ENCODE peak calls at places on chromosomes 7 and 10, in five cellular contexts. D is tibial artery; R is stimulated activated CD8-positive, alpha-beta memory T cell treated with anti-CD3 and anti-CD28 coated beads, Interleukin-7, amount 100 ng/mL, for 4 hours; N is BJ; C is NCI-H524 treated with DMSO at 0.1 percent for 48 hours. K is an unnamed sample.

GRCh38 chr7:35251606-35252310 is 2.1 kb downstream of the TBX20 start:
- DNase-seq in D (no peak), R (no peak), N (no peak), C (no peak), K (no peak)

GRCh38 chr10:43315535-43316245 is 48.8 kb upstream of the RASGEF1A start:
- DNase-seq in D (no peak), R (no peak), N (no peak), C (no peak), K (no peak)

GRCh38 chr10:123135415-123136141 is at the start of gene HMX3:
- DNase-seq in D (no peak), R (no peak), N (no peak), C (no peak), K (no peak)

GRCh38 chr7:68978710-68979109 is 619.6 kb upstream of the AUTS2 start:
- DNase-seq in D (no peak), R (no peak), N (no peak), C (no peak), K (no peak)

GRCh38 chr7:69250958-69251357 is 347.3 kb upstream of the AUTS2 start:
- DNase-seq in D (no peak), R (no peak), N (no peak), C (no peak), K (no peak)

GRCh38 chr7:26620352-26620751 is 244.0 kb downstream of the SKAP2 start:
- DNase-seq in D (no peak), R (no peak), N (no peak), C (no peak), K (peak)

GRCh38 chr10:7572435-7572834 is 94.3 kb downstream of the ITIH5 start:
- DNase-seq in D (peak), R (no peak), N (no peak), C (no peak), K (no peak)

GRCh38 chr7:137454169-137455166 is 110.9 kb upstream of the PTN start:
- DNase-seq in D (peak), R (no peak), N (no peak), C (no peak), K (peak)

GRCh38 chr10:74249865-74250264 is 98.8 kb downstream of the ADK start:
- DNase-seq in D (no peak), R (no peak), N (no peak), C (no peak), K (no peak)

GRCh38 chr10:95651346-95652115 is 5.0 kb downstream of the ALDH18A1 start:
- DNase-seq in D (no peak), R (no peak), N (no peak), C (no peak), K (no peak)

GRCh38 chr7:55131421-55131929 is 112.7 kb downstream of the EGFR start:
- DNase-seq in D (no peak), R (no peak), N (no peak), C (no peak), K (no peak)

GRCh38 chr7:139043823-139044812 is 8.3 kb upstream of the ZC3HAV1L start:
- DNase-seq in D (no peak), R (peak), N (no peak), C (no peak), K (no peak)

GRCh38 chr7:92177362-92177761 is 1.6 kb downstream of the LRRD1 start:
- DNase-seq in D (no peak), R (no peak), N (no peak), C (no peak), K (no peak)

GRCh38 chr7:125775319-125775718 is 845.7 kb upstream of the POT1 start:
- DNase-seq in D (no peak), R (no peak), N (no peak), C (no peak), K (no peak)

GRCh38 chr10:63286754-63287264 is 153.7 kb downstream of the NRBF2 start:
- DNase-seq in D (no peak), R (no peak), N (no peak), C (no peak), K (no peak)

GRCh38 chr10:103967433-103968142 is 648 bp downstream of the SLK start:
- DNase-seq in D (no peak), R (no peak), N (no peak), C (no peak), K (peak)

GRCh38 chr10:133135116-133135465 is 24.9 kb upstream of the KNDC1 start:
- DNase-seq in D (no peak), R (no peak), N (no peak), C (no peak), K (peak)

GRCh38 chr7:131454538-131454937 is 101.9 kb downstream of the PODXL start:
- DNase-seq in D (no peak), R (no peak), N (no peak), C (no peak), K (no peak)

GRCh38 chr7:153604-154003 is 38.8 kb upstream of the FAM20C start:
- DNase-seq in D (no peak), R (no peak), N (no peak), C (no peak), K (no peak)

GRCh38 chr10:26832960-26833359 is 27.8 kb downstream of the ABI1 start:
- DNase-seq in D (no peak), R (no peak), N (no peak), C (no peak), K (no peak)

GRCh38 chr10:1467450-1467849 is 269.9 kb downstream of the ADARB2 start:
- DNase-seq in D (no peak), R (no peak), N (no peak), C (no peak), K (no peak)

GRCh38 chr7:50957855-50958254 is 175.2 kb upstream of the GRB10 start:
- DNase-seq in D (no peak), R (no peak), N (no peak), C (no peak), K (no peak)

GRCh38 chr7:259751-260405 is 30.1 kb upstream of the FOXL3 start:
- DNase-seq in D (no peak), R (no peak), N (no peak), C (no peak), K (no peak)

K was measured in OCI-LY7.